ENCODE peak calls at places on chromosomes 2 and 18, in five cellular contexts. U is gastrocnemius medialis, K is esophagus squamous epithelium, G is heart right ventricle, V is adrenal gland. N is an unnamed sample.
A peak's percentile ranks its signal among the peaks of the same experiment; 100 is the strongest.

GRCh38 chr2:137842430-137842829 is 121.8 kb upstream of the HNMT start:
- DNase-seq in U (no peak), K (no peak), G (no peak), V (no peak), N (no peak)

GRCh38 chr2:201151127-201152074 is 31.5 kb upstream of the CASP10 start:
- DNase-seq in U (no peak), K (no peak), G (no peak), V (peak; percentile 53), N (no peak)

GRCh38 chr18:65235966-65236634 is 514.7 kb upstream of the CDH7 start:
- DNase-seq in U (no peak), K (no peak), G (no peak), V (peak; percentile 64), N (no peak)

GRCh38 chr2:61469424-61470121 is 1.3 kb downstream of the USP34 start:
- DNase-seq in U (no peak), K (no peak), G (no peak), V (no peak), N (no peak)

GRCh38 chr2:237661799-237662328 is 34.5 kb downstream of the LRRFIP1 start:
- DNase-seq in U (no peak), K (no peak), G (no peak), V (no peak), N (no peak)

GRCh38 chr2:136135924-136136906 is 18.3 kb upstream of the CXCR4 start:
- DNase-seq in U (peak; percentile 34), K (peak; percentile 20), G (no peak), V (no peak), N (no peak)

GRCh38 chr18:46677609-46678470 is 20.8 kb upstream of the LOXHD1 start:
- DNase-seq in U (no peak), K (no peak), G (no peak), V (peak; percentile 26), N (no peak)

GRCh38 chr2:202278036-202278760 is 12.6 kb downstream of the NOP58 start:
- DNase-seq in U (no peak), K (no peak), G (no peak), V (no peak), N (no peak)

GRCh38 chr18:28357785-28358401 is 181.0 kb upstream of the CDH2 start:
- DNase-seq in U (no peak), K (no peak), G (no peak), V (no peak), N (no peak)

GRCh38 chr18:25279556-25279955 is 72.4 kb downstream of the ZNF521 start:
- DNase-seq in U (no peak), K (no peak), G (no peak), V (no peak), N (no peak)

GRCh38 chr2:45396671-45397070 is 214.4 kb downstream of the SRBD1 start:
- DNase-seq in U (no peak), K (no peak), G (no peak), V (no peak), N (no peak)

GRCh38 chr2:12170151-12170550 is 423.7 kb downstream of the LPIN1 start:
- DNase-seq in U (no peak), K (no peak), G (no peak), V (no peak), N (no peak)

GRCh38 chr2:120914839-120915521 is 179.3 kb downstream of the GLI2 start:
- DNase-seq in U (peak; percentile 91), K (no peak), G (peak; percentile 85), V (peak; percentile 95), N (peak; percentile 77)

GRCh38 chr2:161269111-161269510 is 39.1 kb upstream of the PSMD14 start:
- DNase-seq in U (no peak), K (no peak), G (no peak), V (no peak), N (no peak)

GRCh38 chr2:216319771-216320170 is 52.5 kb downstream of the MARCHF4 start:
- DNase-seq in U (no peak), K (no peak), G (no peak), V (no peak), N (no peak)

GRCh38 chr2:158943973-158944372 is 24.5 kb upstream of the TANC1 start:
- DNase-seq in U (no peak), K (no peak), G (no peak), V (no peak), N (no peak)

GRCh38 chr2:11658208-11658607 is 11.8 kb downstream of the NTSR2 start:
- DNase-seq in U (no peak), K (no peak), G (no peak), V (no peak), N (no peak)

GRCh38 chr2:28390241-28390856 is 2.3 kb upstream of the FOSL2 start:
- DNase-seq in U (peak; percentile 84), K (peak; percentile 50), G (peak; percentile 87), V (peak; percentile 93), N (peak; percentile 66)

GRCh38 chr2:200483729-200484198 is 26.1 kb downstream of the KCTD18 start:
- DNase-seq in U (no peak), K (no peak), G (no peak), V (peak; percentile 67), N (no peak)

GRCh38 chr2:27316655-27317412 is 6.1 kb downstream of the MPV17 start:
- DNase-seq in U (peak; percentile 88), K (no peak), G (peak; percentile 55), V (no peak), N (no peak)

GRCh38 chr2:191217580-191217979 is 27.6 kb upstream of the MYO1B start:
- DNase-seq in U (no peak), K (no peak), G (no peak), V (no peak), N (no peak)

GRCh38 chr2:188042412-188042811 is 249.3 kb upstream of the GULP1 start:
- DNase-seq in U (no peak), K (no peak), G (no peak), V (no peak), N (no peak)

GRCh38 chr2:179853108-179853507 is 8.3 kb downstream of the ZNF385B start:
- DNase-seq in U (no peak), K (no peak), G (no peak), V (no peak), N (no peak)

GRCh38 chr2:72112421-72112820 is 35.2 kb downstream of the CYP26B1 start:
- DNase-seq in U (no peak), K (no peak), G (no peak), V (no peak), N (no peak)

GRCh38 chr2:64950226-64951160 is 38.7 kb upstream of the SLC1A4 start:
- DNase-seq in U (peak; percentile 53), K (no peak), G (no peak), V (no peak), N (no peak)

GRCh38 chr2:10370895-10371294 is 68.2 kb downstream of the HPCAL1 start:
- DNase-seq in U (no peak), K (no peak), G (no peak), V (no peak), N (no peak)

GRCh38 chr2:118062048-118062447 is 26.2 kb upstream of the INSIG2 start:
- DNase-seq in U (no peak), K (no peak), G (no peak), V (no peak), N (no peak)

GRCh38 chr2:86045541-86045940 is 60.1 kb downstream of the POLR1A start:
- DNase-seq in U (no peak), K (no peak), G (no peak), V (no peak), N (no peak)

GRCh38 chr2:43183743-43184142 is 42.7 kb downstream of the ZFP36L2 start:
- DNase-seq in U (no peak), K (no peak), G (no peak), V (no peak), N (no peak)

GRCh38 chr2:43179947-43180346 is 46.5 kb downstream of the ZFP36L2 start:
- DNase-seq in U (no peak), K (no peak), G (no peak), V (no peak), N (no peak)

GRCh38 chr2:43178602-43179542 is 47.5 kb downstream of the ZFP36L2 start:
- DNase-seq in U (peak; percentile 94), K (no peak), G (peak; percentile 68), V (peak; percentile 91), N (peak; percentile 91)

GRCh38 chr2:43178055-43178598 is 48.3 kb downstream of the ZFP36L2 start:
- DNase-seq in U (no peak), K (no peak), G (no peak), V (peak; percentile 38), N (no peak)

DNA sequence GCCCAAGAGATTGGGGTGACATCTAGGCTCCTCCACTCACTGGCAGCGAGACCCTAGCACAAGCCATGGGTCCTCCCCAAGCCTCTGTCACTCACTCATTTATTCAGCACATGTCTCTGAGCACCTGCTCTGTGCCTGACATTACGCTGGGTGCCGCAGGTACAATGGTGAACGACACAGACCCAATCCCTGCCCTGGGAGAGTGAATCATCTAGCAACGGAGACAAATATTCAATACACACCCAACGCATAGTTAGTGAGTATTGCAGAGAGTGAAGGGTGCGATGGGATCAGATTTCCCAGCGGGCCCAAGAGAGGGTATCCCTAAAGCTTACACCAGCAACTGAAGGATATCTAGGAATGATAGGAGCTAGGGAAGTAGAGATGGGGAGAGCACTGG is 45.5 kb downstream of the ZFP36L2 start:
- DNase-seq in U (no peak), K (no peak), G (no peak), V (no peak), N (no peak)
- H3K4me1 ChIP-seq in U (peaks cover 25% of the 10 kb centered on the region), K (peaks cover 84% of the 10 kb centered on the region), G (peaks cover 14% of the 10 kb centered on the region), V (peaks cover 21% of the 10 kb centered on the region), N (peaks cover 16% of the 10 kb centered on the region)

DNA sequence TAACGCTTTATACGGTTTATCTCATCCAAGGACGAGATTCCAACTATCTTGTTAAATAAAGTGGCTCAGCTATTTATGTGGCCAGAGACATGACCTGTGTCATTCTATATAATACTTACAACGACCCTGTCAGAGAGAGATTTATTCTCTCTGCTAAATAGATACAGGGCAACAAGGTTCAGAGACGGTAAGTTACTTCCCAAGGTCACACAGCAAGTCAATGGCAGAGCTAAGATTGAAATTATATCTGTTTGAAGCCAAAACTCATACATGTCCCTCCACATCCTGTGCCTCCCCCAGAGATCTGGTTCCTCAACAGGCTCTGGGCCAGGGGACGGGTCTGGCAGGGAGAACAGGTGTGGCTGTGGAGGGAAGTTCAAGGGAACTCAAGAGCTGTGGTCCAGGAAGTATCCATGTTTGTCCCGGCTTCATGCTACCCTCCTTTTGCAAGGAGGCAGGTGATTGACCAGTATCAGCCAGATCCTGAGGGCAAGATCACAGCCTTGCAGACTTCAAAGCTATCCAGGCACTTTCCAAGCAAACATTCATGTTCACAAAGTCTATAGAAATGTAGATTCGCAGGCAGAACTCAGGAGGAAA is 99.8 kb downstream of the CAPN13 start:
- DNase-seq in U (no peak), K (no peak), G (no peak), V (no peak), N (peak; percentile 64)
- TF ChIP-seq CTCF in U (no peak), K (no peak), G (peak; percentile 28), V (no peak), N (no peak)

GRCh38 chr2:88691339-88692183 is at the start of gene RPIA:
- DNase-seq in U (peak; percentile 99), K (peak; percentile 89), G (peak; percentile 98), V (peak; percentile 98), N (peak; percentile 99)
- H3K27ac ChIP-seq in U (peak within 1 kb of the TSS; percentile 90), K (peak within 1 kb of the TSS; percentile 85), G (no peak within 1 kb of the TSS), V (peak within 1 kb of the TSS; percentile 23), N (peak within 1 kb of the TSS; percentile 71)

GRCh38 chr2:33317369-33318015 is 159.0 kb upstream of the RASGRP3 start:
- DNase-seq in U (no peak), K (no peak), G (no peak), V (no peak), N (no peak)

GRCh38 chr2:33316314-33316713 is 160.1 kb upstream of the RASGRP3 start:
- DNase-seq in U (no peak), K (no peak), G (no peak), V (no peak), N (no peak)

GRCh38 chr2:33320573-33320972 is 155.9 kb upstream of the RASGRP3 start:
- DNase-seq in U (no peak), K (no peak), G (no peak), V (no peak), N (no peak)

GRCh38 chr2:33321236-33321731 is 155.2 kb upstream of the RASGRP3 start:
- DNase-seq in U (no peak), K (no peak), G (no peak), V (no peak), N (no peak)

GRCh38 chr2:33318456-33318855 is 158.0 kb upstream of the RASGRP3 start:
- DNase-seq in U (no peak), K (no peak), G (no peak), V (no peak), N (no peak)
- H3K4me1 ChIP-seq in U (peaks cover 23% of the 10 kb centered on the region), K (peaks cover 38% of the 10 kb centered on the region), G (peaks cover 28% of the 10 kb centered on the region), V (peaks cover 7% of the 10 kb centered on the region), N (peaks cover 33% of the 10 kb centered on the region)